ENCODE peak calls at places on chromosomes 11 and 22, in four cellular contexts. J, A, O and B are unnamed samples.

GRCh38 chr11:119486691-119487259 is 63.8 kb upstream of the THY1 start:
- DNase-seq in J (no peak), A (no peak), O (no peak), B (no peak)

GRCh38 chr22:30602049-30602448 is 4.9 kb upstream of the TCN2 start:
- DNase-seq in J (no peak), A (no peak), O (peak; percentile 35), B (peak; percentile 19)

GRCh38 chr22:29158546-29158945 is 47.1 kb upstream of the EMID1 start:
- DNase-seq in J (no peak), O (no peak), A (no peak), B (no peak)

GRCh38 chr11:96332236-96332761 is 10.7 kb downstream of the MAML2 start:
- DNase-seq in O (no peak), A (no peak), J (no peak), B (no peak)

GRCh38 chr11:88068848-88069554 is 106.2 kb downstream of the RAB38 start:
- DNase-seq in O (no peak), A (no peak), J (no peak), B (no peak)

GRCh38 chr22:19464975-19465374 is 14.0 kb downstream of the UFD1 start:
- DNase-seq in J (no peak), O (no peak), A (no peak), B (no peak)

GRCh38 chr22:45008853-45009751 is 703 bp downstream of the PHF21B start:
- DNase-seq in O (no peak), J (peak; percentile 42), A (no peak), B (no peak)

GRCh38 chr22:42473484-42474193 is 41.4 kb upstream of the NFAM1 start:
- DNase-seq in O (peak; percentile 44), J (peak; percentile 41), A (peak; percentile 35), B (peak; percentile 55)

GRCh38 chr11:126637800-126638175 is 282.3 kb downstream of the ST3GAL4 start:
- DNase-seq in A (peak; percentile 75), J (no peak), O (no peak), B (peak; percentile 45)

GRCh38 chr22:38417252-38418060 is 37.5 kb downstream of the KCNJ4 start:
- DNase-seq in O (no peak), A (no peak), J (no peak), B (no peak)

GRCh38 chr22:44702479-44703219 is 645 bp downstream of the PRR5 start:
- DNase-seq in O (no peak), A (no peak), J (no peak), B (no peak)

GRCh38 chr11:10906521-10906920 is 48.7 kb upstream of the ZBED5 start:
- DNase-seq in O (no peak), J (no peak), A (no peak), B (no peak)

GRCh38 chr22:19880786-19881569 is 26.3 kb upstream of the GNB1L start:
- DNase-seq in A (peak; percentile 91), J (no peak), O (no peak), B (peak; percentile 55)

GRCh38 chr11:12410006-12410728 is 32.8 kb downstream of the PARVA start:
- DNase-seq in O (no peak), J (no peak), A (no peak), B (peak; percentile 96)

GRCh38 chr11:74185695-74186094 is 14.6 kb downstream of the PPME1 start:
- DNase-seq in A (no peak), J (no peak), O (no peak), B (no peak)

GRCh38 chr11:64233913-64234839 is at the start of gene VEGFB:
- DNase-seq in O (no peak), J (peak; percentile 74), A (no peak), B (no peak)

GRCh38 chr11:108319541-108320145 is 96.8 kb downstream of the ATM start:
- DNase-seq in J (no peak), A (no peak), O (no peak), B (no peak)

GRCh38 chr11:63532150-63532549 is 4.5 kb upstream of the PLAAT4 start:
- DNase-seq in J (no peak), O (no peak), A (no peak), B (no peak)

GRCh38 chr22:19644314-19645223 is 69.7 kb upstream of the SEPTIN5 start:
- DNase-seq in J (no peak), A (no peak), O (peak; percentile 79), B (no peak)

GRCh38 chr11:20561915-20562314 is 37.5 kb upstream of the SLC6A5 start:
- DNase-seq in A (no peak), O (no peak), J (no peak), B (no peak)

GRCh38 chr11:120108154-120108784 is 29.6 kb downstream of the TRIM29 start:
- DNase-seq in O (peak; percentile 10), A (peak; percentile 18), J (peak; percentile 83), B (peak; percentile 65)

GRCh38 chr11:63371396-63371795 is 1.8 kb downstream of the SLC22A9 start:
- DNase-seq in O (no peak), A (no peak), J (no peak), B (no peak)

GRCh38 chr11:65437436-65438227 is 15.0 kb downstream of the NEAT1 start:
- DNase-seq in J (peak; percentile 7), O (no peak), A (no peak), B (peak; percentile 12)

GRCh38 chr22:23847310-23847920 is 8.6 kb upstream of the DERL3 start:
- DNase-seq in A (no peak), O (no peak), J (no peak), B (no peak)

GRCh38 chr11:9756461-9756860 is 92.6 kb downstream of the SWAP70 start:
- DNase-seq in O (no peak), A (no peak), J (no peak), B (no peak)

GRCh38 chr11:720642-721346 is 14.8 kb downstream of the EPS8L2 start:
- DNase-seq in J (no peak), A (no peak), O (no peak), B (peak; percentile 27)

GRCh38 chr22:44479662-44480061 is 18.4 kb downstream of the RTL6 start:
- DNase-seq in O (no peak), A (no peak), J (no peak), B (no peak)

GRCh38 chr11:134224710-134225662 is 515 bp downstream of the VPS26B start:
- DNase-seq in J (peak; percentile 81), A (no peak), O (peak; percentile 37), B (peak; percentile 66)

GRCh38 chr11:70778828-70779365 is 380.6 kb downstream of the CTTN start:
- DNase-seq in O (no peak), J (no peak), A (no peak), B (no peak)

GRCh38 chr22:27642104-27642800 is 159.3 kb downstream of the MN1 start:
- DNase-seq in J (peak; percentile 97), A (no peak), O (no peak), B (peak; percentile 1)

GRCh38 chr22:47209547-47210023 is 447.1 kb downstream of the TBC1D22A start:
- DNase-seq in O (no peak), J (no peak), A (no peak), B (no peak)